ENCODE peak calls at places on chromosomes 13 and 19, in eight cellular contexts. I is breast epithelium, D is body of pancreas, A is A549, Z is adrenal gland, J is prostate gland, X is IMR-90, B is Peyer's patch. N is an unnamed sample.
A peak's percentile ranks its signal among the peaks of the same experiment; 100 is the strongest.

GRCh38 chr13:91767681-91768080 is 369.3 kb downstream of the GPC5 start:
- DNase-seq in I (no peak), D (no peak), A (no peak), Z (no peak), J (no peak), X (no peak), B (no peak), N (no peak)

GRCh38 chr19:1407662-1408299 is 395 bp downstream of the DAZAP1 start:
- DNase-seq in I (no peak), D (no peak), A (no peak), Z (no peak), J (no peak), X (no peak), B (peak; percentile 64), N (no peak)

GRCh38 chr19:18156841-18157464 is 4.0 kb downstream of the PIK3R2 start:
- DNase-seq in I (peak; percentile 87), D (peak; percentile 92), A (peak; percentile 77), Z (peak; percentile 95), J (peak; percentile 88), X (peak; percentile 83), B (peak; percentile 90), N (peak; percentile 55)

GRCh38 chr19:28217064-28217463 is 995.9 kb downstream of the UQCRFS1 start:
- DNase-seq in I (no peak), D (no peak), A (no peak), Z (no peak), J (no peak), X (no peak), B (no peak), N (no peak)

GRCh38 chr13:27795718-27796019 is 3.4 kb downstream of the GSX1 start:
- DNase-seq in I (no peak), D (no peak), A (no peak), Z (no peak), J (no peak), X (no peak), B (no peak), N (no peak)

GRCh38 chr13:23460309-23460708 is 26.8 kb upstream of the SACS start:
- DNase-seq in I (no peak), D (no peak), A (no peak), Z (no peak), J (no peak), X (no peak), B (no peak), N (no peak)

GRCh38 chr19:1063909-1064660 is 2.9 kb upstream of the ARHGAP45 start:
- DNase-seq in I (no peak), D (no peak), A (no peak), Z (peak; percentile 23), J (no peak), X (no peak), B (no peak), N (no peak)

GRCh38 chr13:39105110-39105509 is 66.9 kb downstream of the NHLRC3 start:
- DNase-seq in I (no peak), D (no peak), A (no peak), Z (no peak), J (no peak), X (no peak), B (no peak), N (no peak)

GRCh38 chr13:99686157-99686572 is 184.9 kb downstream of the TM9SF2 start:
- DNase-seq in I (no peak), D (peak; percentile 62), A (peak; percentile 9), Z (peak; percentile 67), J (no peak), X (peak; percentile 4), B (peak; percentile 82), N (no peak)

GRCh38 chr19:13160557-13160956 is 10.3 kb downstream of the IER2 start:
- DNase-seq in I (no peak), D (peak; percentile 46), A (peak; percentile 63), Z (peak; percentile 54), J (no peak), X (peak; percentile 66), B (peak; percentile 82), N (no peak)

GRCh38 chr13:51935326-51936171 is 73.8 kb downstream of the CCDC70 start:
- DNase-seq in I (no peak), D (peak; percentile 15), A (peak; percentile 29), Z (no peak), J (peak; percentile 19), X (no peak), B (no peak), N (no peak)

GRCh38 chr13:20689291-20689690 is 14.2 kb upstream of the IL17D start:
- DNase-seq in I (no peak), D (no peak), A (no peak), Z (no peak), J (no peak), X (no peak), B (no peak), N (no peak)

GRCh38 chr13:48504606-48505369 is 28.1 kb downstream of the RCBTB2 start:
- DNase-seq in I (no peak), D (no peak), A (no peak), Z (no peak), J (peak; percentile 36), X (no peak), B (no peak), N (no peak)

GRCh38 chr13:59487883-59488282 is 675.8 kb downstream of the DIAPH3 start:
- DNase-seq in I (no peak), D (no peak), A (peak; percentile 0), Z (no peak), J (no peak), X (no peak), B (no peak), N (no peak)

GRCh38 chr19:8004723-8005513 is 523 bp downstream of the ELAVL1 start:
- DNase-seq in I (no peak), D (no peak), A (no peak), Z (no peak), J (no peak), X (peak; percentile 21), B (no peak), N (no peak)

DNA sequence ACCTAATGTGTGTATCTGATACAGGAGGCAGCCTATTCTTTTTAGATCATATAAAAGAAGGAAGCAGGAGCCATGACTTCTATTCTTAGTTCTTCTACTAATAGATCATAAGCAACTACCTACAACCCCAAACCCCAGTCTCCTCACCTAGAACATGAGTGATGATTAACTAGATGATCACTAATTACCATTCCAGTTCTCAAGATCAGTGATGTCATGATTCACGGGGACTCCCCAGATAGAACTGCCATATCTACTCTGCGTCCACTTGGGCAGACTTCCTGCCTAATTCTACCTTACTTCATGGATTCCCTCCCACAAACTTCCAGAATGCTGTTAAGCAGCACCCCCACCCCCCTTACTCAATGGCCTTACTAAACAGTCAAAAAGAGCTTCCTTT is 380.1 kb downstream of the FGF14 start:
- DNase-seq in I (no peak), D (no peak), A (no peak), Z (no peak), J (no peak), X (no peak), B (no peak), N (no peak)
- TF ChIP-seq POLR2A in I (no peak), D (no peak), A (no peak), Z (no peak), J (no peak), X (no peak), B (no peak), N (no peak)

DNA sequence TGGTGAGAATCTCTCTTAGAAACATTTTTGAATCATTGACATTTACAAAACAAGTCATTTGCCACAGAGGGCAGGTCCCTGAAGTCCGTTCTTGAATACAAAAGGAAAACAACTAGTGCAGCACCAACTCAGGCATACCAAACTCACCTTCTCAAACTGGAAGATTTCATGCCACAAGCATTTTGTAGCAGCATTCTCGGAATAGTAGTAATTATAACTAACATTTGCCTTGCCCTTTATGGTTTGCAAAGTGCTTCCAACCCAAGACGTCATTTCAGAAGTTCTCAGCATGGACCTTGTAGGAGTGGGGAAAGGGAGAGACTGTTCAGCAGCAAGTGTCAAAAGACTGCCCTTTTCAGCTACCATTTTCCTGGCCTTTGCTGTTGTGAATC is 344.6 kb downstream of the RFC3 start:
- DNase-seq in I (no peak), D (no peak), A (no peak), Z (no peak), J (no peak), X (peak; percentile 34), B (no peak), N (no peak)
- H3K4me3 ChIP-seq in I (no peak overlapping the region), D (no peak overlapping the region), A (no peak overlapping the region), Z (no peak overlapping the region), J (no peak overlapping the region), X (peak overlapping the region; percentile 31), B (no peak overlapping the region), N (no peak overlapping the region)

DNA sequence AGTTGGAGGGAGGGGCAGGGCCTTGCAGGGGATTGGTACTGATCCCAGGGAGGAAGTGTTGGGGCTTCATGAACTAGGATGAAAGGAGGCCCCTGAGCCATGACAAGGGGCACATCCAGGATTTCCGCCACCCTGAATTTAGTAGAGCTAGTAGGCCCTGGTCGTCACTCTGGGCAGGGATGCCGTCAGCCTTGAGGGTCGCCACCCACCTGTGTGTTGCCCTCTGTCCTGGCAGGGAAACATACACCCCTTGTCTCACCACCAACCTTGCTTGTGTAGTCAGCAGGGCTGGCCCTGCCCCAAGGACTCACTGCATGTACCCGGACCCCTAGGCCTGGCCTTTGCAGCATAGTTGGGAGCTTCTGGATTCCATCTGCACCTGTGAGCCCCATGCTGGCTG is 9.4 kb upstream of the QTRT1 start:
- DNase-seq in I (no peak), D (no peak), A (no peak), Z (no peak), J (no peak), X (no peak), B (no peak), N (no peak)
- TF ChIP-seq POLR2A in I (no peak), D (no peak), A (no peak), Z (no peak), J (no peak), X (no peak), B (no peak), N (no peak)

DNA sequence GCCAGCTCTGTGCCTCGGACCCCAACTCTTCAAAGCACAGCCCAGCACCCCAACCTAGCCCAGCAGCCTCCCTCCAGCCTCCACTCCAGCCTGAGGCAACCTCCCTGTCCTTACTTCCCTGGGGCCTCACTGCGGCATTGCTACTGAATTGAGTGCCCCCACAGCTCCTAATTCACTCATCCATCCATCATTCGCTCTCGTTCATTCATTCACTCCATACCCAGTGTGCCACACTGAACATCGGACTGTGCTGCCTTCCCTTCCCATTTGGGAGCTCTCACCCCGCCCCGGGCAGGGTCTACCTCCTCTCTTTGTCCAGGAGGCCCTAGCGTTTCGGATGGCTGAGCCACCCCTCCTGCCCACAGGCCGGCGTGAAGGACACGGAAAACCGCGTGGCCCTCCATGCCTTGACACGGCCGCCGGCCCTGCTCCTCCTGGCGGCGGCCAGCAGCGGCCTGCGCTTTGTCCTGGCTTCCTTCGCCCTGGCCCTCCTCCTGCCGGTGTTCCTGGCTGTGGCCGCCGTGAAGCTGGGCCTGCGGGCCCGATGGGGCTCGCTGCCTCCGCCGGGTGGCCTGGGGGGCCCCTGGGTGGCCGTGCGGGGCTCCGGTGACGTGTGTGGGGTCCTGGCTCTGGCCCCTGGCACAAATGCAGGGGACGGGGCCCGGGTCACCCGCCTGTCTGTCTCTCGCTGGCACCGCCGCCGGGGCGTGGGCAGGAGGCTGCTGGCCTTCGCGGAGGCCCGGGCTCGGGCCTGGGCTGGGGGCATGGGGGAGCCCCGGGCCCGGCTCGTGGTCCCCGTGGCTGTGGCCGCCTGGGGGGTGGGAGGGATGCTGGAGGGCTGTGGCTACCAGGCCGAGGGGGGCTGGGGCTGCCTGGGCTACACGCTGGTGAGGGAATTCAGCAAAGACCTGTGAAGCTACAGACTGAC is 1.3 kb downstream of the NAT14 start:
- DNase-seq in I (no peak), D (no peak), A (no peak), Z (peak; percentile 60), J (no peak), X (no peak), B (no peak), N (no peak)
- H3K4me3 ChIP-seq in I (peak overlapping the region; percentile 64), D (no peak overlapping the region), A (peak overlapping the region; percentile 75), Z (no peak overlapping the region), J (no peak overlapping the region), X (no peak overlapping the region), B (no peak overlapping the region), N (no peak overlapping the region)

N was measured in tibial nerve.